ENCODE peak calls at places on chromosome 11, in nine cellular contexts. L, K, D, S, Z, R, I, U and T are unnamed samples.
A peak's percentile ranks its signal among the peaks of the same experiment; 100 is the strongest.

GRCh38 chr11:47478651-47479329 is 29.9 kb upstream of the RAPSN start:
- DNase-seq in U (no peak), R (no peak), Z (no peak), K (no peak), I (no peak), D (no peak), S (no peak), L (no peak), T (no peak)

GRCh38 chr11:129734654-129735053 is 81.0 kb upstream of the TMEM45B start:
- DNase-seq in D (no peak), I (no peak), Z (no peak), R (no peak), S (no peak), K (no peak), U (no peak), L (no peak), T (no peak)

GRCh38 chr11:59187587-59187986 is 15.7 kb downstream of the DTX4 start:
- DNase-seq in K (no peak), L (peak; percentile 56), R (peak; percentile 76), S (no peak), U (no peak), I (peak; percentile 49), D (no peak), Z (peak; percentile 54), T (peak; percentile 71)

GRCh38 chr11:62556872-62557631 is 10.4 kb upstream of the AHNAK start:
- DNase-seq in R (peak; percentile 82), D (no peak), L (no peak), I (no peak), Z (peak; percentile 11), U (no peak), K (no peak), S (no peak), T (peak; percentile 58)

GRCh38 chr11:35567737-35568465 is 42.5 kb upstream of the PAMR1 start:
- DNase-seq in U (no peak), K (no peak), Z (peak; percentile 65), D (no peak), L (no peak), S (no peak), I (no peak), R (no peak), T (no peak)

GRCh38 chr11:84384637-84385227 is 1098.6 kb upstream of the CCDC90B start:
- DNase-seq in S (peak; percentile 50), L (peak; percentile 62), K (peak; percentile 83), Z (peak; percentile 34), I (peak; percentile 25), U (no peak), R (peak; percentile 77), D (peak; percentile 56), T (peak; percentile 18)

GRCh38 chr11:45142241-45142885 is 4.1 kb upstream of the PRDM11 start:
- DNase-seq in Z (peak; percentile 28), R (no peak), D (no peak), S (peak; percentile 22), L (no peak), I (no peak), K (no peak), U (no peak), T (no peak)

GRCh38 chr11:75557649-75558494 is 4.2 kb upstream of the SERPINH1 start:
- DNase-seq in I (no peak), L (peak; percentile 84), Z (peak; percentile 95), K (peak; percentile 63), S (no peak), U (no peak), R (no peak), D (no peak), T (peak; percentile 41)

GRCh38 chr11:88384004-88384677 is 46.6 kb upstream of the CTSC start:
- DNase-seq in L (no peak), R (no peak), U (no peak), Z (peak; percentile 47), S (no peak), D (no peak), I (no peak), K (no peak), T (no peak)

GRCh38 chr11:3186166-3186953 is 21.2 kb upstream of the OSBPL5 start:
- DNase-seq in L (peak; percentile 8), S (no peak), U (peak; percentile 47), K (no peak), R (no peak), D (peak; percentile 1), Z (no peak), I (no peak), T (peak; percentile 2)

GRCh38 chr11:131815631-131816030 is 445.2 kb downstream of the NTM start:
- DNase-seq in U (no peak), D (no peak), K (no peak), Z (no peak), S (no peak), I (no peak), L (no peak), R (no peak), T (no peak)

GRCh38 chr11:106311531-106312230 is 234.2 kb downstream of the AASDHPPT start:
- DNase-seq in L (no peak), Z (no peak), R (no peak), K (no peak), S (no peak), U (no peak), I (no peak), D (no peak), T (no peak)

GRCh38 chr11:16820324-16821092 is 82.1 kb downstream of the C11orf58 start:
- DNase-seq in U (peak; percentile 89), S (peak; percentile 80), K (peak; percentile 94), R (peak; percentile 89), I (peak; percentile 73), L (peak; percentile 87), Z (peak; percentile 61), D (peak; percentile 79), T (peak; percentile 80)

GRCh38 chr11:84398017-84398626 is 1112.0 kb upstream of the CCDC90B start:
- DNase-seq in K (peak; percentile 63), R (no peak), D (no peak), U (no peak), I (no peak), L (peak; percentile 24), S (no peak), Z (peak; percentile 1), T (no peak)

GRCh38 chr11:46363455-46363920 is 16.2 kb downstream of the DGKZ start:
- DNase-seq in Z (peak; percentile 33), R (no peak), D (no peak), I (no peak), K (no peak), U (peak; percentile 79), S (no peak), L (peak; percentile 93), T (no peak)

GRCh38 chr11:843818-844692 is 1.4 kb downstream of the TSPAN4 start:
- DNase-seq in I (peak; percentile 92), R (peak; percentile 90), L (peak; percentile 94), Z (peak; percentile 90), U (peak; percentile 94), K (peak; percentile 90), D (peak; percentile 76), S (peak; percentile 91), T (peak; percentile 83)

GRCh38 chr11:126079640-126080205 is 17.1 kb upstream of the CDON start:
- DNase-seq in U (no peak), I (no peak), Z (no peak), K (no peak), R (no peak), D (no peak), S (no peak), L (no peak), T (no peak)

DNA sequence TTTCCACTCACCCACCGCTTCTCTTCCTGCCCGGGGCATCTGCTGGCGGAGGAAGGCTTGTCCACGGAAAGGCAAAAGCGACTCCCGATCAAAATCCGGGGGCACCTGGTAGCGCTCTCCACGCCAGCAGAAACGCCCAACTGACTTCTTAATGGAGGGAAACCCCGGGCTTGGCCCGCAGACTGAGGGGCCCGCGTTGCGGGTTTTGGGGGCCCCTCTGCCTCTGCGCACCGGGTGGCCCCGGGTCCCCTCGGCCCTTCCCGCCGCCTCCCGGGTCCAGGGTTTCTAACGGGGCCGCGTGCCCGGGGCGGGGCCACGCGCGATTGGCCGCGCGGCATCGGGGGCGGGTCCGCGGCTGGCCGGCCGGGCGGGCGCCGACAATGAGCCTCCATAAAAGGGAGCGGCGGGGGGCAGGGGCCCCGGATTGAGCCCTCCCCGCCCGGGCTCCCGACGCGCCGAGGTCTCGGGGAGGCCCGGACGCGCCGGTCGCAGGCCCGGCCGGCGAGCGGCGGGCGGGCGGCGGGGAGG is at the start of gene SPINDOC:
- DNase-seq in S (peak; percentile 81), R (peak; percentile 88), L (peak; percentile 64), K (peak; percentile 80), I (peak; percentile 52), Z (peak; percentile 47), D (peak; percentile 72), U (peak; percentile 92), T (peak; percentile 82)
- TF ChIP-seq POLR2A in S (peak; percentile 57), R (peak; percentile 11), L (peak; percentile 49), K (no peak), I (peak; percentile 45), Z (peak; percentile 83), D (no peak), U (no peak), T (no peak)

GRCh38 chr11:114070464-114071139 is 11.1 kb downstream of the ZBTB16 start:
- DNase-seq in Z (no peak), L (no peak), K (no peak), S (no peak), U (no peak), D (no peak), I (no peak), R (no peak), T (no peak)
- H3K4me3 ChIP-seq in Z (no peak overlapping the region), L (no peak overlapping the region), K (no peak overlapping the region), S (no peak overlapping the region), U (no peak overlapping the region), D (no peak overlapping the region), I (no peak overlapping the region), R (no peak overlapping the region), T (no peak overlapping the region)

GRCh38 chr11:19185036-19185435 is 16.7 kb downstream of the CSRP3 start:
- DNase-seq in R (no peak), K (no peak), L (no peak), Z (no peak), S (no peak), D (no peak), I (no peak), U (no peak), T (no peak)

GRCh38 chr11:19187101-19187500 is 14.7 kb downstream of the CSRP3 start:
- DNase-seq in Z (peak; percentile 58), U (no peak), R (no peak), S (no peak), D (no peak), I (no peak), K (no peak), L (no peak), T (no peak)

GRCh38 chr11:19185516-19186052 is 16.2 kb downstream of the CSRP3 start:
- DNase-seq in Z (no peak), I (no peak), D (no peak), L (no peak), R (no peak), K (no peak), S (no peak), U (no peak), T (no peak)

GRCh38 chr11:19181673-19182261 is 20.0 kb downstream of the CSRP3 start:
- DNase-seq in Z (no peak), D (no peak), R (no peak), L (no peak), U (no peak), I (no peak), S (no peak), K (no peak), T (no peak)

GRCh38 chr11:19183641-19184040 is 18.1 kb downstream of the CSRP3 start:
- DNase-seq in S (no peak), K (no peak), I (no peak), D (no peak), R (no peak), Z (no peak), U (no peak), L (no peak), T (no peak)
- H3K27ac ChIP-seq in S (no peak overlapping the region), K (no peak overlapping the region), I (no peak overlapping the region), D (no peak overlapping the region), R (no peak overlapping the region), Z (no peak overlapping the region), U (no peak overlapping the region), L (no peak overlapping the region), T (no peak overlapping the region)

GRCh38 chr11:5689551-5689983 is at the start of gene TRIM22:
- DNase-seq in U (no peak), S (no peak), R (peak; percentile 81), L (no peak), K (peak; percentile 59), Z (peak; percentile 71), D (no peak), I (no peak), T (peak; percentile 50)
- TF ChIP-seq POLR2A in U (peak; percentile 88), S (no peak), R (no peak), L (no peak), K (no peak), Z (no peak), D (no peak), I (peak; percentile 26), T (peak; percentile 36)